ENCODE peak calls at places on chromosome 1, in seven cellular contexts. V is GM23338, G is GM23248, B is hepatocyte, U is OCI-LY7, D is PC-3, S is MM.1S. K is an unnamed sample.

GRCh38 chr1:110672001-110672752 is 2.6 kb downstream of the KCNA3 start:
- DNase-seq in V (peak; percentile 84), G (peak; percentile 39), B (no peak), U (peak; percentile 87), D (no peak), S (peak; percentile 76), K (no peak)

GRCh38 chr1:2591581-2592261 is 5.1 kb downstream of the PRXL2B start:
- DNase-seq in V (no peak), G (no peak), B (no peak), U (no peak), D (no peak), S (no peak), K (no peak)

GRCh38 chr1:36101546-36101945 is 12.9 kb downstream of the ADPRS start:
- DNase-seq in V (no peak), G (no peak), B (no peak), U (no peak), D (no peak), S (no peak), K (no peak)

GRCh38 chr1:90579212-90579802 is 137.8 kb downstream of the BARHL2 start:
- DNase-seq in V (peak; percentile 74), G (peak; percentile 61), B (peak; percentile 53), U (peak; percentile 54), D (peak; percentile 72), S (peak; percentile 48), K (peak; percentile 43)

GRCh38 chr1:191589536-191589935 is 568.7 kb upstream of the RGS18 start:
- DNase-seq in V (no peak), G (no peak), B (no peak), U (no peak), D (no peak), S (no peak), K (no peak)

GRCh38 chr1:7643445-7643844 is 127.7 kb upstream of the VAMP3 start:
- DNase-seq in V (no peak), G (peak; percentile 32), B (peak; percentile 45), U (no peak), D (no peak), S (no peak), K (no peak)

GRCh38 chr1:180310095-180310494 is 80.0 kb downstream of the LHX4 start:
- DNase-seq in V (no peak), G (peak; percentile 46), B (no peak), U (no peak), D (peak; percentile 23), S (no peak), K (no peak)

GRCh38 chr1:174942547-174943255 is 57.0 kb upstream of the CACYBP start:
- DNase-seq in V (no peak), G (peak; percentile 16), B (peak; percentile 27), U (peak; percentile 84), D (no peak), S (no peak), K (no peak)

GRCh38 chr1:234102591-234102990 is 198.1 kb downstream of the SLC35F3 start:
- DNase-seq in V (no peak), G (no peak), B (no peak), U (no peak), D (no peak), S (no peak), K (no peak)

GRCh38 chr1:51433269-51433971 is 85.6 kb downstream of the EPS15 start:
- DNase-seq in V (no peak), G (no peak), B (no peak), U (peak; percentile 33), D (peak; percentile 51), S (peak; percentile 34), K (no peak)

GRCh38 chr1:225882699-225883615 is 777 bp upstream of the TMEM63A start:
- DNase-seq in V (peak; percentile 65), G (peak; percentile 77), B (peak; percentile 65), U (no peak), D (peak; percentile 59), S (peak; percentile 51), K (no peak)

GRCh38 chr1:62437273-62437945 is 560 bp downstream of the USP1 start:
- DNase-seq in V (peak; percentile 51), G (peak; percentile 54), B (peak; percentile 48), U (peak; percentile 58), D (no peak), S (peak; percentile 28), K (no peak)

GRCh38 chr1:211345719-211346118 is 19.1 kb downstream of the TRAF5 start:
- DNase-seq in V (peak; percentile 80), G (no peak), B (no peak), U (no peak), D (no peak), S (no peak), K (no peak)

GRCh38 chr1:40662864-40663263 is 2.6 kb downstream of the RIMS3 start:
- DNase-seq in V (no peak), G (peak; percentile 15), B (no peak), U (no peak), D (peak; percentile 37), S (no peak), K (no peak)

GRCh38 chr1:56424744-56425493 is 154.4 kb downstream of the PLPP3 start:
- DNase-seq in V (no peak), G (peak; percentile 54), B (peak; percentile 59), U (peak; percentile 66), D (peak; percentile 74), S (no peak), K (peak; percentile 36)

GRCh38 chr1:40633563-40634376 is 31.7 kb downstream of the RIMS3 start:
- DNase-seq in V (no peak), G (no peak), B (peak; percentile 21), U (no peak), D (no peak), S (no peak), K (no peak)

GRCh38 chr1:197180252-197180878 is 33.9 kb upstream of the ASPM start:
- DNase-seq in V (peak; percentile 63), G (peak; percentile 79), B (peak; percentile 49), U (peak; percentile 52), D (peak; percentile 70), S (peak; percentile 49), K (no peak)

GRCh38 chr1:31694069-31694909 is 9.5 kb downstream of the COL16A1 start:
- DNase-seq in V (peak; percentile 62), G (no peak), B (no peak), U (no peak), D (no peak), S (no peak), K (no peak)

GRCh38 chr1:31694910-31695300 is 8.9 kb downstream of the COL16A1 start:
- DNase-seq in V (no peak), G (no peak), B (no peak), U (no peak), D (no peak), S (no peak), K (no peak)

GRCh38 chr1:31695327-31695726 is 8.5 kb downstream of the COL16A1 start:
- DNase-seq in V (no peak), G (no peak), B (no peak), U (no peak), D (no peak), S (no peak), K (no peak)

GRCh38 chr1:31697369-31697984 is 6.3 kb downstream of the COL16A1 start:
- DNase-seq in V (no peak), G (no peak), B (no peak), U (no peak), D (no peak), S (no peak), K (no peak)

DNA sequence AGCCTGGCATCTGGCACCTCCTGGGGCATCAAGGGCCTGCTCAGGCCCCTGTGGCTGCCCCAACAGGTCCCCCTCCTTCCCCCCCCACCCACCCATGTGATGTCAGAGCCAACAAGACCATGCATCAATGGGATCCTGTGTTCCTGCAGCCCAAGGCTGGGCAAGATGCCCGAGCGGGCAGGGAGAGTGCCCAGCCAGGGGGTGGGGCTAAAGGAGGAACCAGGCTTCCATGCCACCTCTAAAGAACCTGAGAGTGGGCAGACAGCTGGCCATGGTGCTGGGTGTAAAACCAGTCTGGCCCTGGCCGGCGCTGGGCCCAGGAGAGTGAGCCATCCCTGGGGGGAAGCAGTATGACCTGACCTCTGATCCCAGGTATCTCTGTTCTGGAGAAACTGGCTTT is 7.6 kb downstream of the COL16A1 start:
- DNase-seq in V (no peak), G (no peak), B (no peak), U (no peak), D (no peak), S (no peak), K (no peak)
- TF ChIP-seq EZH2phosphoT487 in V (no peak), G (no peak), B (no peak), U (no peak), D (no peak), S (no peak), K (no peak)

DNA sequence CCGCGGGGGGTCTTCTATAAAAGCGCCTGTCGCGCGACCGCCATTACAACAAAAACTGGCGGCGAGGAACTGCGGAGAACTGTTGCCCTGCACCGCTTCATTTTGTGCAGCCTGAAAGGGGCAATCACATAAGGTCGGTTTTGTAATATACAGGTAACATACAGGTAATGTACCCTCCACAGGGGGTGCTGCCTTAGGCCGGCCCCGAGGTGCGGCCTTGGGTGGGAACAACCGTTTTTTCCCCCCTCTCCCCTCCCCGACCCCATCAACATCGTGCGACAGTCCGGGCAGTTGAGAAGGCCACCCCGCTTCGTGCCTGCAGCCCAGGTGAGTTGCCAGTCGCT is at the start of gene BRDT:
- DNase-seq in V (no peak), G (no peak), B (no peak), U (no peak), D (no peak), S (no peak), K (no peak)
- H3K4me3 ChIP-seq in V (no peak within 1 kb of the TSS), G (no peak within 1 kb of the TSS), B (no peak within 1 kb of the TSS), U (no peak within 1 kb of the TSS), D (no peak within 1 kb of the TSS), S (no peak within 1 kb of the TSS), K (no peak within 1 kb of the TSS)

DNA sequence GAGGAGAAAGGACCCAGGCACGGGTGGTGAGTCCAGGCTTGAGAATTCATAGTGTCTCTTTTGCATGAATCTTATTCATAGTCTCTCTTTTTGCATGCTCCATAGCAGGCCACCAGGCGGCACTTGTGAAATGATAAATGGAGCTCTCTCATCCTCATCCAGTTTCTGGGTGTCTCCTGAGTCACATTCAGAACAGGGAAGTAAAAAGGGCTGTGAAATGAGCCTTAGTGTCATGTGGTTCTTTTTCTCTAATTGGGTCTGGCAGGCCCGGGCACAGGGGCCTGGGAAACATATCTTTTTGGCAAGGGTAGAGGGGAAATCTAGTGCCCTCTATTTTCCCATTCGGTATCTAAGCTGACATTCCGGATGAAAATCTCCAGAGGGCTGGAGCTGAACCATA is 19.1 kb upstream of the NCF2 start:
- DNase-seq in V (peak; percentile 31), G (peak; percentile 94), B (peak; percentile 39), U (peak; percentile 43), D (peak; percentile 68), S (no peak), K (no peak)
- TF ChIP-seq EZH2phosphoT487 in V (no peak), G (no peak), B (no peak), U (no peak), D (no peak), S (no peak), K (no peak)

GRCh38 chr1:23562138-23562819 is 3.0 kb upstream of the ID3 start:
- DNase-seq in V (peak; percentile 96), G (peak; percentile 100), B (peak; percentile 99), U (peak; percentile 88), D (peak; percentile 94), S (peak; percentile 85), K (peak; percentile 90)

GRCh38 chr1:23563003-23563402 is 3.7 kb upstream of the ID3 start:
- DNase-seq in V (no peak), G (no peak), B (no peak), U (no peak), D (no peak), S (no peak), K (no peak)

GRCh38 chr1:23559985-23560755 is 869 bp upstream of the ID3 start:
- DNase-seq in V (peak; percentile 41), G (peak; percentile 78), B (no peak), U (no peak), D (no peak), S (no peak), K (no peak)

GRCh38 chr1:23561076-23561812 is 1.9 kb upstream of the ID3 start:
- DNase-seq in V (no peak), G (no peak), B (no peak), U (no peak), D (no peak), S (no peak), K (no peak)

GRCh38 chr1:23561813-23562100 is 2.5 kb upstream of the ID3 start:
- DNase-seq in V (no peak), G (peak; percentile 81), B (no peak), U (no peak), D (no peak), S (no peak), K (no peak)
- H3K4me3 ChIP-seq in V (peak overlapping the region; percentile 1), G (peak overlapping the region; percentile 61), B (no peak overlapping the region), U (peak overlapping the region; percentile 94), D (peak overlapping the region; percentile 47), S (no peak overlapping the region), K (peak overlapping the region; percentile 31)

K was measured in HCT116.